ENCODE peak calls at places on chromosome 19, in seven cellular contexts. X is tibial nerve, N is IMR-90, T is tibial artery, A is breast epithelium, L is colonic mucosa, P is WERI-Rb-1. K is an unnamed sample.

GRCh38 chr19:20453424-20453938 is 112.1 kb downstream of the ZNF737 start:
- DNase-seq in A (no peak), L (no peak), N (no peak), P (no peak), T (no peak), X (no peak), K (no peak)

GRCh38 chr19:38653028-38653571 is 5.7 kb downstream of the ACTN4 start:
- DNase-seq in P (peak; percentile 63), T (peak; percentile 84), L (peak; percentile 83), N (peak; percentile 51), A (no peak), X (no peak), K (no peak)

GRCh38 chr19:41192574-41193419 is at the start of gene CYP2S1:
- DNase-seq in P (no peak), X (no peak), L (peak; percentile 85), N (peak; percentile 22), T (no peak), A (no peak), K (no peak)

GRCh38 chr19:4849019-4849418 is 17.5 kb upstream of the TICAM1 start:
- DNase-seq in A (no peak), T (no peak), L (no peak), P (no peak), N (no peak), X (no peak), K (no peak)

GRCh38 chr19:512548-513365 is 5.5 kb downstream of the TPGS1 start:
- DNase-seq in P (no peak), N (no peak), T (no peak), A (no peak), X (no peak), L (no peak), K (no peak)

GRCh38 chr19:4682417-4683200 is 12.5 kb upstream of the MYDGF start:
- DNase-seq in L (no peak), A (no peak), X (no peak), P (no peak), T (no peak), N (no peak), K (no peak)

GRCh38 chr19:35216026-35216832 is 12.3 kb downstream of the FAM187B start:
- DNase-seq in N (no peak), L (no peak), T (no peak), P (no peak), X (no peak), A (no peak), K (no peak)

GRCh38 chr19:50507376-50507775 is 3.6 kb downstream of the JOSD2 start:
- DNase-seq in X (no peak), P (no peak), T (no peak), N (no peak), A (no peak), L (no peak), K (no peak)

GRCh38 chr19:2694196-2694595 is 8.3 kb downstream of the GNG7 start:
- DNase-seq in T (no peak), N (no peak), X (no peak), L (no peak), A (no peak), P (no peak), K (no peak)

GRCh38 chr19:10961763-10962536 is 1.1 kb downstream of the SMARCA4 start:
- DNase-seq in T (no peak), N (peak; percentile 12), P (no peak), L (no peak), A (no peak), X (no peak), K (no peak)

GRCh38 chr19:53813996-53814395 is 10.1 kb downstream of the NLRP12 start:
- DNase-seq in L (no peak), A (no peak), X (no peak), P (no peak), N (peak; percentile 42), T (no peak), K (no peak)

GRCh38 chr19:38654478-38655079 is 7.1 kb downstream of the ACTN4 start:
- DNase-seq in A (no peak), P (peak; percentile 66), T (no peak), L (no peak), N (peak; percentile 78), X (no peak), K (no peak)

GRCh38 chr19:29401712-29402421 is 123.9 kb upstream of the VSTM2B start:
- DNase-seq in T (no peak), X (no peak), N (no peak), L (no peak), A (no peak), P (no peak), K (no peak)

GRCh38 chr19:39845621-39846175 is 481 bp downstream of the FBL start:
- DNase-seq in A (no peak), P (peak; percentile 88), X (no peak), N (no peak), T (no peak), L (no peak), K (no peak)

GRCh38 chr19:35767288-35768081 is 7.9 kb upstream of the ARHGAP33 start:
- DNase-seq in P (no peak), N (no peak), X (no peak), T (no peak), A (no peak), L (no peak), K (no peak)

GRCh38 chr19:33054623-33055022 is 10.1 kb downstream of the RHPN2 start:
- DNase-seq in A (peak; percentile 99), L (peak; percentile 98), P (no peak), X (no peak), N (no peak), T (no peak), K (no peak)

GRCh38 chr19:2507109-2507508 is 31.2 kb downstream of the GADD45B start:
- DNase-seq in N (peak; percentile 89), L (peak; percentile 70), A (peak; percentile 76), X (no peak), P (no peak), T (no peak), K (no peak)

GRCh38 chr19:5444431-5444830 is 10.8 kb upstream of the ZNRF4 start:
- DNase-seq in X (no peak), A (no peak), P (no peak), T (no peak), N (no peak), L (no peak), K (no peak)

GRCh38 chr19:11995174-11995573 is 30.3 kb downstream of the ZNF763 start:
- DNase-seq in A (no peak), L (no peak), N (peak; percentile 51), X (no peak), P (no peak), T (no peak), K (no peak)

GRCh38 chr19:50513746-50514345 is at the start of gene ASPDH:
- DNase-seq in X (no peak), P (no peak), L (no peak), A (no peak), N (no peak), T (no peak), K (peak; percentile 61)

GRCh38 chr19:50196322-50196932 is 7.0 kb upstream of the MYH14 start:
- DNase-seq in T (no peak), N (no peak), X (no peak), L (no peak), P (no peak), A (no peak), K (no peak)

GRCh38 chr19:6213696-6214585 is 65.8 kb downstream of the MLLT1 start:
- DNase-seq in T (no peak), A (no peak), P (no peak), N (no peak), X (no peak), L (no peak), K (no peak)

GRCh38 chr19:4088975-4089374 is 22.3 kb upstream of the ZBTB7A start:
- DNase-seq in P (no peak), X (no peak), L (peak; percentile 29), T (no peak), A (no peak), N (no peak), K (no peak)

GRCh38 chr19:46924874-46925547 is 64.2 kb downstream of the ARHGAP35 start:
- DNase-seq in P (no peak), A (no peak), T (no peak), N (no peak), X (no peak), L (peak; percentile 50), K (no peak)

DNA sequence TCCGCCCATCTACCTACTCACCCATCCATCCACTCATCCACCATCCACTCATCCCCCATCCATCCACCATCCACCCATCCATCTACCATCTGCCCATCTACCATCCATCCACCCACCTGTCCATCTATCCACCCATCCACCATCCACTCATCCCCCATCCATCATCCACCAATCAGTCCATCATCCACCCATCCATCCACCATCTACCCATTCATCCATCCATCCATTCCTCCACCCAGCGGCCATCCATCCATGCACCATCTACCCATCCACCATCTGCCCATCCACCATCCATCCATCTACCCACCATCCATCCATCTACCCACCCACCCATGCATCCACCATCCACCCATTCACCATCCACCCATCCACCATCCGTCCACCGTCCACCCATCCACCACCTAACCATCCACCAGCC is 13.6 kb upstream of the JUND start:
- DNase-seq in L (no peak), N (no peak), P (no peak), A (no peak), T (no peak), X (no peak), K (no peak)
- H3K27ac ChIP-seq in L (no peak overlapping the region), N (no peak overlapping the region), P (no peak overlapping the region), A (peak overlapping the region; percentile 99), T (no peak overlapping the region), X (no peak overlapping the region), K (no peak overlapping the region)

GRCh38 chr19:17682273-17682672 is 5.9 kb downstream of the UNC13A start:
- DNase-seq in A (no peak), P (no peak), X (no peak), N (no peak), L (no peak), T (no peak), K (no peak)
- H3K27ac ChIP-seq in A (no peak overlapping the region), P (no peak overlapping the region), X (no peak overlapping the region), N (no peak overlapping the region), L (no peak overlapping the region), T (no peak overlapping the region), K (no peak overlapping the region)

GRCh38 chr19:56603829-56604228 is 8.7 kb downstream of the ZNF71 start:
- DNase-seq in N (peak; percentile 24), P (no peak), L (no peak), T (no peak), X (no peak), A (no peak), K (no peak)
- H3K27ac ChIP-seq in N (no peak overlapping the region), P (no peak overlapping the region), L (no peak overlapping the region), T (no peak overlapping the region), X (no peak overlapping the region), A (no peak overlapping the region), K (no peak overlapping the region)

GRCh38 chr19:17088552-17088951 is 13.0 kb downstream of the MYO9B start:
- DNase-seq in T (no peak), X (no peak), P (no peak), L (no peak), A (no peak), N (peak; percentile 23), K (no peak)

GRCh38 chr19:17086811-17087210 is 11.2 kb downstream of the MYO9B start:
- DNase-seq in A (no peak), L (no peak), T (no peak), P (no peak), N (peak; percentile 10), X (no peak), K (no peak)

GRCh38 chr19:17091758-17092333 is 16.3 kb downstream of the MYO9B start:
- DNase-seq in X (no peak), T (peak; percentile 81), P (no peak), N (no peak), L (peak; percentile 44), A (no peak), K (no peak)

GRCh38 chr19:17090501-17091074 is 15.0 kb downstream of the MYO9B start:
- DNase-seq in A (no peak), X (no peak), L (no peak), P (no peak), N (peak; percentile 60), T (no peak), K (no peak)

GRCh38 chr19:17089238-17089637 is 13.7 kb downstream of the MYO9B start:
- DNase-seq in A (no peak), X (no peak), N (peak; percentile 95), T (no peak), L (no peak), P (no peak), K (no peak)
- H3K27ac ChIP-seq in A (no peak overlapping the region), X (peak overlapping the region; percentile 85), N (peak overlapping the region; percentile 97), T (peak overlapping the region; percentile 91), L (peak overlapping the region; percentile 76), P (no peak overlapping the region), K (no peak overlapping the region)

K was measured in substantia nigra.